ENCODE peak calls at places on chromosomes 6 and 20, in four cellular contexts. One of them, this sample, is unnamed.

GRCh38 chr6:36597775-36598174 is 3.6 kb downstream of the SRSF3 start:
- DNase-seq in NCI-H2171: no peak
- DNase-seq in activated T-helper 1 cell treated with anti-CD3 and anti-CD28 coated beads, Interleukin-12 subunit alpha, Interleukin-12 subunit beta, Interleukin-2, Interleukin-4 antibody, amounts not matched to agents 30 ng/mL and 10 ng/mL and 1 ng/mL, durations not matched to agents 14 hours and 24 hours and 36 hours: no peak
- DNase-seq in neural progenitor cell: no peak
- DNase-seq in this sample: no peak

GRCh38 chr6:52517502-52518278 is 59.2 kb downstream of the TRAM2 start:
- DNase-seq in NCI-H2171: peak; percentile 13
- DNase-seq in activated T-helper 1 cell treated with anti-CD3 and anti-CD28 coated beads, Interleukin-12 subunit alpha, Interleukin-12 subunit beta, Interleukin-2, Interleukin-4 antibody, amounts not matched to agents 30 ng/mL and 10 ng/mL and 1 ng/mL, durations not matched to agents 14 hours and 24 hours and 36 hours: peak; percentile 11
- DNase-seq in neural progenitor cell: peak; percentile 49
- DNase-seq in this sample: no peak

GRCh38 chr6:439681-440167 is 48.2 kb downstream of the IRF4 start:
- DNase-seq in NCI-H2171: peak; percentile 7
- DNase-seq in activated T-helper 1 cell treated with anti-CD3 and anti-CD28 coated beads, Interleukin-12 subunit alpha, Interleukin-12 subunit beta, Interleukin-2, Interleukin-4 antibody, amounts not matched to agents 30 ng/mL and 10 ng/mL and 1 ng/mL, durations not matched to agents 14 hours and 24 hours and 36 hours: no peak
- DNase-seq in neural progenitor cell: no peak
- DNase-seq in this sample: no peak

GRCh38 chr6:14235653-14236356 is 118.2 kb downstream of the CD83 start:
- DNase-seq in NCI-H2171: no peak
- DNase-seq in activated T-helper 1 cell treated with anti-CD3 and anti-CD28 coated beads, Interleukin-12 subunit alpha, Interleukin-12 subunit beta, Interleukin-2, Interleukin-4 antibody, amounts not matched to agents 30 ng/mL and 10 ng/mL and 1 ng/mL, durations not matched to agents 14 hours and 24 hours and 36 hours: no peak
- DNase-seq in neural progenitor cell: no peak
- DNase-seq in this sample: no peak

GRCh38 chr6:140182819-140183218 is 808.4 kb upstream of the CITED2 start:
- DNase-seq in NCI-H2171: no peak
- DNase-seq in activated T-helper 1 cell treated with anti-CD3 and anti-CD28 coated beads, Interleukin-12 subunit alpha, Interleukin-12 subunit beta, Interleukin-2, Interleukin-4 antibody, amounts not matched to agents 30 ng/mL and 10 ng/mL and 1 ng/mL, durations not matched to agents 14 hours and 24 hours and 36 hours: no peak
- DNase-seq in neural progenitor cell: no peak
- DNase-seq in this sample: no peak

GRCh38 chr20:8807480-8808179 is 261.3 kb upstream of the PLCB4 start:
- DNase-seq in NCI-H2171: peak; percentile 38
- DNase-seq in activated T-helper 1 cell treated with anti-CD3 and anti-CD28 coated beads, Interleukin-12 subunit alpha, Interleukin-12 subunit beta, Interleukin-2, Interleukin-4 antibody, amounts not matched to agents 30 ng/mL and 10 ng/mL and 1 ng/mL, durations not matched to agents 14 hours and 24 hours and 36 hours: no peak
- DNase-seq in neural progenitor cell: no peak
- DNase-seq in this sample: no peak

GRCh38 chr6:133764011-133764812 is 124.7 kb upstream of the TCF21 start:
- DNase-seq in NCI-H2171: no peak
- DNase-seq in activated T-helper 1 cell treated with anti-CD3 and anti-CD28 coated beads, Interleukin-12 subunit alpha, Interleukin-12 subunit beta, Interleukin-2, Interleukin-4 antibody, amounts not matched to agents 30 ng/mL and 10 ng/mL and 1 ng/mL, durations not matched to agents 14 hours and 24 hours and 36 hours: no peak
- DNase-seq in neural progenitor cell: no peak
- DNase-seq in this sample: no peak

GRCh38 chr20:43971233-43971632 is 56.6 kb downstream of the TOX2 start:
- DNase-seq in NCI-H2171: no peak
- DNase-seq in activated T-helper 1 cell treated with anti-CD3 and anti-CD28 coated beads, Interleukin-12 subunit alpha, Interleukin-12 subunit beta, Interleukin-2, Interleukin-4 antibody, amounts not matched to agents 30 ng/mL and 10 ng/mL and 1 ng/mL, durations not matched to agents 14 hours and 24 hours and 36 hours: no peak
- DNase-seq in neural progenitor cell: no peak
- DNase-seq in this sample: no peak

GRCh38 chr6:84422380-84422968 is 195.0 kb upstream of the CEP162 start:
- DNase-seq in NCI-H2171: no peak
- DNase-seq in activated T-helper 1 cell treated with anti-CD3 and anti-CD28 coated beads, Interleukin-12 subunit alpha, Interleukin-12 subunit beta, Interleukin-2, Interleukin-4 antibody, amounts not matched to agents 30 ng/mL and 10 ng/mL and 1 ng/mL, durations not matched to agents 14 hours and 24 hours and 36 hours: no peak
- DNase-seq in neural progenitor cell: peak; percentile 81
- DNase-seq in this sample: no peak

GRCh38 chr6:36301781-36302180 is 31.9 kb downstream of the PNPLA1 start:
- DNase-seq in NCI-H2171: no peak
- DNase-seq in activated T-helper 1 cell treated with anti-CD3 and anti-CD28 coated beads, Interleukin-12 subunit alpha, Interleukin-12 subunit beta, Interleukin-2, Interleukin-4 antibody, amounts not matched to agents 30 ng/mL and 10 ng/mL and 1 ng/mL, durations not matched to agents 14 hours and 24 hours and 36 hours: no peak
- DNase-seq in neural progenitor cell: no peak
- DNase-seq in this sample: no peak

GRCh38 chr6:13355043-13355945 is 27.0 kb upstream of the TBC1D7 start:
- DNase-seq in NCI-H2171: no peak
- DNase-seq in activated T-helper 1 cell treated with anti-CD3 and anti-CD28 coated beads, Interleukin-12 subunit alpha, Interleukin-12 subunit beta, Interleukin-2, Interleukin-4 antibody, amounts not matched to agents 30 ng/mL and 10 ng/mL and 1 ng/mL, durations not matched to agents 14 hours and 24 hours and 36 hours: peak; percentile 36
- DNase-seq in neural progenitor cell: no peak
- DNase-seq in this sample: no peak

GRCh38 chr6:45423111-45423900 is 45.6 kb upstream of the SUPT3H start:
- DNase-seq in NCI-H2171: no peak
- DNase-seq in activated T-helper 1 cell treated with anti-CD3 and anti-CD28 coated beads, Interleukin-12 subunit alpha, Interleukin-12 subunit beta, Interleukin-2, Interleukin-4 antibody, amounts not matched to agents 30 ng/mL and 10 ng/mL and 1 ng/mL, durations not matched to agents 14 hours and 24 hours and 36 hours: peak; percentile 25
- DNase-seq in neural progenitor cell: peak; percentile 65
- DNase-seq in this sample: peak; percentile 17

GRCh38 chr6:22153384-22154158 is 143.3 kb downstream of the PRL start:
- DNase-seq in NCI-H2171: no peak
- DNase-seq in activated T-helper 1 cell treated with anti-CD3 and anti-CD28 coated beads, Interleukin-12 subunit alpha, Interleukin-12 subunit beta, Interleukin-2, Interleukin-4 antibody, amounts not matched to agents 30 ng/mL and 10 ng/mL and 1 ng/mL, durations not matched to agents 14 hours and 24 hours and 36 hours: no peak
- DNase-seq in neural progenitor cell: no peak
- DNase-seq in this sample: no peak

GRCh38 chr6:131949909-131950766 is 1.0 kb downstream of the CCN2 start:
- DNase-seq in NCI-H2171: no peak
- DNase-seq in activated T-helper 1 cell treated with anti-CD3 and anti-CD28 coated beads, Interleukin-12 subunit alpha, Interleukin-12 subunit beta, Interleukin-2, Interleukin-4 antibody, amounts not matched to agents 30 ng/mL and 10 ng/mL and 1 ng/mL, durations not matched to agents 14 hours and 24 hours and 36 hours: no peak
- DNase-seq in neural progenitor cell: peak; percentile 91
- DNase-seq in this sample: peak; percentile 24

GRCh38 chr20:43446361-43446879 is 11.3 kb upstream of the SRSF6 start:
- DNase-seq in NCI-H2171: no peak
- DNase-seq in activated T-helper 1 cell treated with anti-CD3 and anti-CD28 coated beads, Interleukin-12 subunit alpha, Interleukin-12 subunit beta, Interleukin-2, Interleukin-4 antibody, amounts not matched to agents 30 ng/mL and 10 ng/mL and 1 ng/mL, durations not matched to agents 14 hours and 24 hours and 36 hours: no peak
- DNase-seq in neural progenitor cell: no peak
- DNase-seq in this sample: no peak

GRCh38 chr6:48979085-48979484 is 484.0 kb downstream of the MMUT start:
- DNase-seq in NCI-H2171: no peak
- DNase-seq in activated T-helper 1 cell treated with anti-CD3 and anti-CD28 coated beads, Interleukin-12 subunit alpha, Interleukin-12 subunit beta, Interleukin-2, Interleukin-4 antibody, amounts not matched to agents 30 ng/mL and 10 ng/mL and 1 ng/mL, durations not matched to agents 14 hours and 24 hours and 36 hours: no peak
- DNase-seq in neural progenitor cell: no peak
- DNase-seq in this sample: no peak

GRCh38 chr6:147170269-147170668 is 33.9 kb upstream of the STXBP5 start:
- DNase-seq in NCI-H2171: no peak
- DNase-seq in activated T-helper 1 cell treated with anti-CD3 and anti-CD28 coated beads, Interleukin-12 subunit alpha, Interleukin-12 subunit beta, Interleukin-2, Interleukin-4 antibody, amounts not matched to agents 30 ng/mL and 10 ng/mL and 1 ng/mL, durations not matched to agents 14 hours and 24 hours and 36 hours: no peak
- DNase-seq in neural progenitor cell: no peak
- DNase-seq in this sample: no peak

GRCh38 chr6:21666788-21667681 is 73.5 kb downstream of the SOX4 start:
- DNase-seq in NCI-H2171: no peak
- DNase-seq in activated T-helper 1 cell treated with anti-CD3 and anti-CD28 coated beads, Interleukin-12 subunit alpha, Interleukin-12 subunit beta, Interleukin-2, Interleukin-4 antibody, amounts not matched to agents 30 ng/mL and 10 ng/mL and 1 ng/mL, durations not matched to agents 14 hours and 24 hours and 36 hours: no peak
- DNase-seq in neural progenitor cell: peak; percentile 87
- DNase-seq in this sample: no peak

GRCh38 chr6:29720863-29721262 is 2.4 kb upstream of the HLA-F start:
- DNase-seq in NCI-H2171: no peak
- DNase-seq in activated T-helper 1 cell treated with anti-CD3 and anti-CD28 coated beads, Interleukin-12 subunit alpha, Interleukin-12 subunit beta, Interleukin-2, Interleukin-4 antibody, amounts not matched to agents 30 ng/mL and 10 ng/mL and 1 ng/mL, durations not matched to agents 14 hours and 24 hours and 36 hours: no peak
- DNase-seq in neural progenitor cell: no peak
- DNase-seq in this sample: no peak

GRCh38 chr6:138863331-138863730 is 67.4 kb downstream of the ECT2L start:
- DNase-seq in NCI-H2171: no peak
- DNase-seq in activated T-helper 1 cell treated with anti-CD3 and anti-CD28 coated beads, Interleukin-12 subunit alpha, Interleukin-12 subunit beta, Interleukin-2, Interleukin-4 antibody, amounts not matched to agents 30 ng/mL and 10 ng/mL and 1 ng/mL, durations not matched to agents 14 hours and 24 hours and 36 hours: no peak
- DNase-seq in neural progenitor cell: no peak
- DNase-seq in this sample: no peak

GRCh38 chr20:25223179-25223661 is 24.7 kb upstream of the PYGB start:
- DNase-seq in NCI-H2171: no peak
- DNase-seq in activated T-helper 1 cell treated with anti-CD3 and anti-CD28 coated beads, Interleukin-12 subunit alpha, Interleukin-12 subunit beta, Interleukin-2, Interleukin-4 antibody, amounts not matched to agents 30 ng/mL and 10 ng/mL and 1 ng/mL, durations not matched to agents 14 hours and 24 hours and 36 hours: no peak
- DNase-seq in neural progenitor cell: peak; percentile 57
- DNase-seq in this sample: no peak

GRCh38 chr20:45783656-45784294 is 7.9 kb downstream of the WFDC3 start:
- DNase-seq in NCI-H2171: no peak
- DNase-seq in activated T-helper 1 cell treated with anti-CD3 and anti-CD28 coated beads, Interleukin-12 subunit alpha, Interleukin-12 subunit beta, Interleukin-2, Interleukin-4 antibody, amounts not matched to agents 30 ng/mL and 10 ng/mL and 1 ng/mL, durations not matched to agents 14 hours and 24 hours and 36 hours: no peak
- DNase-seq in neural progenitor cell: no peak
- DNase-seq in this sample: no peak

GRCh38 chr6:66655420-66655819 is 948.4 kb upstream of the EYS start:
- DNase-seq in NCI-H2171: no peak
- DNase-seq in activated T-helper 1 cell treated with anti-CD3 and anti-CD28 coated beads, Interleukin-12 subunit alpha, Interleukin-12 subunit beta, Interleukin-2, Interleukin-4 antibody, amounts not matched to agents 30 ng/mL and 10 ng/mL and 1 ng/mL, durations not matched to agents 14 hours and 24 hours and 36 hours: no peak
- DNase-seq in neural progenitor cell: no peak
- DNase-seq in this sample: no peak

GRCh38 chr6:41939848-41940758 is 1.5 kb downstream of the CCND3 start:
- DNase-seq in NCI-H2171: no peak
- DNase-seq in activated T-helper 1 cell treated with anti-CD3 and anti-CD28 coated beads, Interleukin-12 subunit alpha, Interleukin-12 subunit beta, Interleukin-2, Interleukin-4 antibody, amounts not matched to agents 30 ng/mL and 10 ng/mL and 1 ng/mL, durations not matched to agents 14 hours and 24 hours and 36 hours: peak; percentile 48
- DNase-seq in neural progenitor cell: peak; percentile 52
- DNase-seq in this sample: no peak

GRCh38 chr20:32789896-32790750 is 27.9 kb downstream of the DNMT3B start:
- DNase-seq in NCI-H2171: peak; percentile 74
- DNase-seq in activated T-helper 1 cell treated with anti-CD3 and anti-CD28 coated beads, Interleukin-12 subunit alpha, Interleukin-12 subunit beta, Interleukin-2, Interleukin-4 antibody, amounts not matched to agents 30 ng/mL and 10 ng/mL and 1 ng/mL, durations not matched to agents 14 hours and 24 hours and 36 hours: peak; percentile 60
- DNase-seq in neural progenitor cell: peak; percentile 86
- DNase-seq in this sample: peak; percentile 61

GRCh38 chr6:130033999-130034814 is 15.8 kb downstream of the L3MBTL3 start:
- DNase-seq in NCI-H2171: no peak
- DNase-seq in activated T-helper 1 cell treated with anti-CD3 and anti-CD28 coated beads, Interleukin-12 subunit alpha, Interleukin-12 subunit beta, Interleukin-2, Interleukin-4 antibody, amounts not matched to agents 30 ng/mL and 10 ng/mL and 1 ng/mL, durations not matched to agents 14 hours and 24 hours and 36 hours: no peak
- DNase-seq in neural progenitor cell: no peak
- DNase-seq in this sample: no peak

GRCh38 chr20:23049201-23049932 is at the start of gene THBD:
- DNase-seq in NCI-H2171: no peak
- DNase-seq in activated T-helper 1 cell treated with anti-CD3 and anti-CD28 coated beads, Interleukin-12 subunit alpha, Interleukin-12 subunit beta, Interleukin-2, Interleukin-4 antibody, amounts not matched to agents 30 ng/mL and 10 ng/mL and 1 ng/mL, durations not matched to agents 14 hours and 24 hours and 36 hours: no peak
- DNase-seq in neural progenitor cell: peak; percentile 64
- DNase-seq in this sample: no peak

GRCh38 chr6:40957616-40958492 is 81.2 kb downstream of the UNC5CL start:
- DNase-seq in NCI-H2171: no peak
- DNase-seq in activated T-helper 1 cell treated with anti-CD3 and anti-CD28 coated beads, Interleukin-12 subunit alpha, Interleukin-12 subunit beta, Interleukin-2, Interleukin-4 antibody, amounts not matched to agents 30 ng/mL and 10 ng/mL and 1 ng/mL, durations not matched to agents 14 hours and 24 hours and 36 hours: no peak
- DNase-seq in neural progenitor cell: no peak
- DNase-seq in this sample: no peak

GRCh38 chr6:5151955-5152401 is 66.8 kb downstream of the PPP1R3G start:
- DNase-seq in NCI-H2171: no peak
- DNase-seq in activated T-helper 1 cell treated with anti-CD3 and anti-CD28 coated beads, Interleukin-12 subunit alpha, Interleukin-12 subunit beta, Interleukin-2, Interleukin-4 antibody, amounts not matched to agents 30 ng/mL and 10 ng/mL and 1 ng/mL, durations not matched to agents 14 hours and 24 hours and 36 hours: no peak
- DNase-seq in neural progenitor cell: no peak
- DNase-seq in this sample: no peak

GRCh38 chr20:41087777-41088176 is 49.6 kb upstream of the PLCG1 start:
- DNase-seq in NCI-H2171: no peak
- DNase-seq in activated T-helper 1 cell treated with anti-CD3 and anti-CD28 coated beads, Interleukin-12 subunit alpha, Interleukin-12 subunit beta, Interleukin-2, Interleukin-4 antibody, amounts not matched to agents 30 ng/mL and 10 ng/mL and 1 ng/mL, durations not matched to agents 14 hours and 24 hours and 36 hours: no peak
- DNase-seq in neural progenitor cell: no peak
- DNase-seq in this sample: no peak

GRCh38 chr20:54292186-54292585 is 84.3 kb downstream of the PFDN4 start:
- DNase-seq in NCI-H2171: no peak
- DNase-seq in activated T-helper 1 cell treated with anti-CD3 and anti-CD28 coated beads, Interleukin-12 subunit alpha, Interleukin-12 subunit beta, Interleukin-2, Interleukin-4 antibody, amounts not matched to agents 30 ng/mL and 10 ng/mL and 1 ng/mL, durations not matched to agents 14 hours and 24 hours and 36 hours: no peak
- DNase-seq in neural progenitor cell: no peak
- DNase-seq in this sample: no peak

GRCh38 chr6:139765825-139766285 is 391.4 kb upstream of the CITED2 start:
- DNase-seq in NCI-H2171: no peak
- DNase-seq in activated T-helper 1 cell treated with anti-CD3 and anti-CD28 coated beads, Interleukin-12 subunit alpha, Interleukin-12 subunit beta, Interleukin-2, Interleukin-4 antibody, amounts not matched to agents 30 ng/mL and 10 ng/mL and 1 ng/mL, durations not matched to agents 14 hours and 24 hours and 36 hours: no peak
- DNase-seq in neural progenitor cell: no peak
- DNase-seq in this sample: no peak

GRCh38 chr20:10792291-10792690 is 118.5 kb upstream of the JAG1 start:
- DNase-seq in NCI-H2171: no peak
- DNase-seq in activated T-helper 1 cell treated with anti-CD3 and anti-CD28 coated beads, Interleukin-12 subunit alpha, Interleukin-12 subunit beta, Interleukin-2, Interleukin-4 antibody, amounts not matched to agents 30 ng/mL and 10 ng/mL and 1 ng/mL, durations not matched to agents 14 hours and 24 hours and 36 hours: no peak
- DNase-seq in neural progenitor cell: no peak
- DNase-seq in this sample: no peak

GRCh38 chr6:158751192-158751591 is 68.0 kb downstream of the EZR start:
- DNase-seq in NCI-H2171: peak; percentile 96
- DNase-seq in activated T-helper 1 cell treated with anti-CD3 and anti-CD28 coated beads, Interleukin-12 subunit alpha, Interleukin-12 subunit beta, Interleukin-2, Interleukin-4 antibody, amounts not matched to agents 30 ng/mL and 10 ng/mL and 1 ng/mL, durations not matched to agents 14 hours and 24 hours and 36 hours: no peak
- DNase-seq in neural progenitor cell: no peak
- DNase-seq in this sample: no peak

GRCh38 chr20:15475483-15475882 is 1097.8 kb downstream of the KIF16B start:
- DNase-seq in NCI-H2171: peak; percentile 32
- DNase-seq in activated T-helper 1 cell treated with anti-CD3 and anti-CD28 coated beads, Interleukin-12 subunit alpha, Interleukin-12 subunit beta, Interleukin-2, Interleukin-4 antibody, amounts not matched to agents 30 ng/mL and 10 ng/mL and 1 ng/mL, durations not matched to agents 14 hours and 24 hours and 36 hours: no peak
- DNase-seq in neural progenitor cell: no peak
- DNase-seq in this sample: peak; percentile 1

GRCh38 chr20:57397693-57398108 is 6.5 kb downstream of the RBM38 start:
- DNase-seq in NCI-H2171: no peak
- DNase-seq in activated T-helper 1 cell treated with anti-CD3 and anti-CD28 coated beads, Interleukin-12 subunit alpha, Interleukin-12 subunit beta, Interleukin-2, Interleukin-4 antibody, amounts not matched to agents 30 ng/mL and 10 ng/mL and 1 ng/mL, durations not matched to agents 14 hours and 24 hours and 36 hours: peak; percentile 36
- DNase-seq in neural progenitor cell: no peak
- DNase-seq in this sample: peak; percentile 44

GRCh38 chr6:47153066-47153755 is 111.1 kb upstream of the ADGRF1 start:
- DNase-seq in NCI-H2171: no peak
- DNase-seq in activated T-helper 1 cell treated with anti-CD3 and anti-CD28 coated beads, Interleukin-12 subunit alpha, Interleukin-12 subunit beta, Interleukin-2, Interleukin-4 antibody, amounts not matched to agents 30 ng/mL and 10 ng/mL and 1 ng/mL, durations not matched to agents 14 hours and 24 hours and 36 hours: no peak
- DNase-seq in neural progenitor cell: no peak
- DNase-seq in this sample: no peak

GRCh38 chr6:40543776-40544175 is 43.4 kb downstream of the LRFN2 start:
- DNase-seq in NCI-H2171: no peak
- DNase-seq in activated T-helper 1 cell treated with anti-CD3 and anti-CD28 coated beads, Interleukin-12 subunit alpha, Interleukin-12 subunit beta, Interleukin-2, Interleukin-4 antibody, amounts not matched to agents 30 ng/mL and 10 ng/mL and 1 ng/mL, durations not matched to agents 14 hours and 24 hours and 36 hours: no peak
- DNase-seq in neural progenitor cell: no peak
- DNase-seq in this sample: no peak

GRCh38 chr6:26501482-26501986 is 1.4 kb downstream of the BTN1A1 start:
- DNase-seq in NCI-H2171: no peak
- DNase-seq in activated T-helper 1 cell treated with anti-CD3 and anti-CD28 coated beads, Interleukin-12 subunit alpha, Interleukin-12 subunit beta, Interleukin-2, Interleukin-4 antibody, amounts not matched to agents 30 ng/mL and 10 ng/mL and 1 ng/mL, durations not matched to agents 14 hours and 24 hours and 36 hours: peak; percentile 5
- DNase-seq in neural progenitor cell: peak; percentile 66
- DNase-seq in this sample: peak; percentile 10